ENCODE peak calls at places on chromosomes 11 and 22, in four cellular contexts. X is transverse colon, O is K562, T is breast epithelium. D is an unnamed sample.
A peak's percentile ranks its signal among the peaks of the same experiment; 100 is the strongest.

GRCh38 chr22:48782817-48783511 is 1044.7 kb downstream of the BRD1 start:
- DNase-seq in T (no peak), X (no peak), O (peak; percentile 37), D (peak; percentile 45)

GRCh38 chr22:31742682-31743081 is 7.2 kb downstream of the PRR14L start:
- DNase-seq in T (no peak), X (no peak), O (no peak), D (no peak)

GRCh38 chr22:42905217-42905616 is 48.1 kb upstream of the ARFGAP3 start:
- DNase-seq in X (no peak), O (no peak), T (peak; percentile 35), D (no peak)

GRCh38 chr22:30175743-30176288 is 70.7 kb downstream of the LIF start:
- DNase-seq in O (no peak), T (no peak), X (no peak), D (no peak)

GRCh38 chr11:128716661-128717210 is 22.9 kb downstream of the FLI1 start:
- DNase-seq in T (no peak), X (peak; percentile 40), O (no peak), D (no peak)

GRCh38 chr11:59807047-59807446 is 3.5 kb downstream of the MRPL16 start:
- DNase-seq in T (no peak), X (peak; percentile 21), O (no peak), D (no peak)

GRCh38 chr11:116461789-116462188 is 311.0 kb downstream of the BUD13 start:
- DNase-seq in O (no peak), X (no peak), T (no peak), D (no peak)

GRCh38 chr11:1650918-1651262 is 21.3 kb downstream of the KRTAP5-5 start:
- DNase-seq in X (no peak), T (no peak), O (no peak), D (no peak)

GRCh38 chr22:46336119-46337078 is 885 bp downstream of the TRMU start:
- DNase-seq in O (peak; percentile 35), X (peak; percentile 33), T (no peak), D (no peak)

GRCh38 chr11:35418847-35419712 is at the start of gene SLC1A2:
- DNase-seq in X (no peak), O (no peak), T (no peak), D (no peak)

GRCh38 chr11:63896071-63896470 is 20.9 kb downstream of the RCOR2 start:
- DNase-seq in X (peak; percentile 53), O (no peak), T (no peak), D (no peak)
- H3K36me3 ChIP-seq in X (no peaks in the 10 kb centered on the region), O (peaks cover 80% of the 10 kb centered on the region), T (peaks cover 5% of the 10 kb centered on the region), D (peaks cover 56% of the 10 kb centered on the region)

GRCh38 chr22:41540006-41540315 is 4.3 kb downstream of the POLR3H start:
- DNase-seq in T (no peak), X (no peak), O (peak; percentile 71), D (no peak)

GRCh38 chr22:41541484-41541883 is 2.8 kb downstream of the POLR3H start:
- DNase-seq in X (no peak), O (no peak), T (no peak), D (no peak)

GRCh38 chr22:41540365-41540764 is 3.9 kb downstream of the POLR3H start:
- DNase-seq in T (no peak), X (no peak), O (no peak), D (no peak)

GRCh38 chr22:41543854-41544670 is at the start of gene POLR3H:
- DNase-seq in X (peak; percentile 99), T (peak; percentile 97), O (peak; percentile 95), D (peak; percentile 99)

DNA sequence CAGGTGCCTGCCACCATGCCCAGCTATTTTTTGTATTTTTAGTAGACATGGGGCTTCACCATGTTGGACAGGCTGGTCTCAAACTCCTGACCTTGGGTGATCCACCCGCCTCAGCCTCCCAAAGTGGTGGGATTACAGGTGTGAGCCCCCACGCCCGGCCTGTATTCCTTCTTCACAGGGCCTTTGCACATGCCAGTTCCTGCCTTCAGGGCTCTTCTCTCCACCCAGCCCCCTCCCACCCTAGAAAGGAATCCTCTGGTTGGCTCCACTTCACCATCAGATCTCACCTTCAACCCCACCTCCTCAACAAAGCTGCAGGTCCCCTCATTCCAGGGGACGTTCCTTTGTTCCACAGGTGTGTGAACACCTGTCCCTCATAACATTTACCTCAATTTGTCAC is 2.0 kb downstream of the POLR3H start:
- DNase-seq in X (no peak), T (no peak), O (no peak), D (no peak)
- TF ChIP-seq POLR2AphosphoS5 in X (no peak), T (no peak), O (no peak), D (no peak)

DNA sequence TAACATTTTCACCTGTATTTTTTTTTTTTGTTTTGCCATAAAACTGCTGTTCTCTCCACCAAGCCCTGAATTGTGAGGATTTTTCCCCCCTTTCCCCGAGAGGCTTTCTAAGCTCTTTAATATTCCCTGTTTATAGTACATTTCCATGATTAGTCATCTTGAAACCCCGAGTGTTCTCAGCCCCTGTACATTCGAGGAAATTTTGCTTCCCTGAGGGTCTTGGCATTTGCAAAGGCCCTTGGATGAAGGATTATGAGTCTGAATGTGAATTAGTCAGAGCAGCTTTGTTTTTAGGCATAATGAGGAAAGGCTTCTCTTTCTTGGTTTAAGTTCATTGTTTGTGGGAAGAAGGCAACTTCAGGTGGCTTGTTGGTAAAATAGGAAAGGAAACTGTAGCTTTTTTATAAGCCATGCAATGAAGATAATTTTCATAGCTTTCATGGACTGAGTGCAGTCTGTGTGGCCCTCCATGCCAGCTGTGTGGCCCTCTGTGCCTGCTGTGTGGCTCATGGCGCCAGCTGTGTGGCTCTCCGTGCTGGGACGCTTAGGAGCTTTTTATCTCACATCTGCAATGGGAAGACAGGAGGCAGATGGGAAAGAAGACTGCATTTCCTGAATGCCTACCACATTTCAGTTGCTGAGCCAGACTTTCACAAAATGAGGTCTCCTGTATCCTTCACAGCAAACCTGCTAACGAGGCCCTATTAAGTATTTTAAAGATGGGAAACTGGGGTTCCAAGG is 129.0 kb downstream of the TEAD1 start:
- DNase-seq in X (no peak), O (no peak), T (peak; percentile 41), D (no peak)
- H3K4me1 ChIP-seq in X (peaks cover 52% of the 10 kb centered on the region), O (peaks cover 6% of the 10 kb centered on the region), T (peaks cover 27% of the 10 kb centered on the region), D (peaks cover 69% of the 10 kb centered on the region)

DNA sequence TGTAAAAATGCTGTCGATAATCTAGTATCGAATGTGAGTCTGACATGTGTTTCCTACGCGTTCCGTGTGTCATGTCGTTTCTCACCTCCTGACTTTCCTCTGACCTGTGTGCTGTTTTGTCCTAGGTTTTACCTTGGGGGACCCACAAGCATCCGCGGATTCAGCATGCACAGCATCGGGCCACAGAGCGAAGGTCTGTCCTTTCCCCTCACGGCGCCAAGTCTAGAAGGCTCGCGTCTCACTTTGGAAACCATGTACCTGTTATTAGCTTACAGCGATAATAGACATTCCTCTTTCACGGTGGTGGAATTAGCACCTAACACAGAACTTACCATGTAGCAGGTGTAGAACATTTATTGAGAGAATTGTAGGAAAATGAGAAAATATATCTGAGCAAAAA is 28.6 kb downstream of the SAMM50 start:
- DNase-seq in X (no peak), T (no peak), O (no peak), D (peak; percentile 26)
- H3K36me3 ChIP-seq in X (no peaks in the 10 kb centered on the region), T (peaks cover 16% of the 10 kb centered on the region), O (peaks cover 70% of the 10 kb centered on the region), D (peaks cover 48% of the 10 kb centered on the region)

GRCh38 chr11:64305075-64305690 is at the start of gene ESRRA:
- DNase-seq in T (peak; percentile 100), O (peak; percentile 99), X (peak; percentile 100), D (peak; percentile 100)
- TF ChIP-seq POLR2AphosphoS5 in T (peak; percentile 68), O (no peak), X (peak; percentile 66), D (peak; percentile 88)

GRCh38 chr11:67543585-67543984 is 20.3 kb upstream of the CABP2 start:
- DNase-seq in X (no peak), O (no peak), T (no peak), D (no peak)
- H3K4me1 ChIP-seq in X (peaks cover 19% of the 10 kb centered on the region), O (peaks cover 18% of the 10 kb centered on the region), T (no peaks in the 10 kb centered on the region), D (no peaks in the 10 kb centered on the region)

DNA sequence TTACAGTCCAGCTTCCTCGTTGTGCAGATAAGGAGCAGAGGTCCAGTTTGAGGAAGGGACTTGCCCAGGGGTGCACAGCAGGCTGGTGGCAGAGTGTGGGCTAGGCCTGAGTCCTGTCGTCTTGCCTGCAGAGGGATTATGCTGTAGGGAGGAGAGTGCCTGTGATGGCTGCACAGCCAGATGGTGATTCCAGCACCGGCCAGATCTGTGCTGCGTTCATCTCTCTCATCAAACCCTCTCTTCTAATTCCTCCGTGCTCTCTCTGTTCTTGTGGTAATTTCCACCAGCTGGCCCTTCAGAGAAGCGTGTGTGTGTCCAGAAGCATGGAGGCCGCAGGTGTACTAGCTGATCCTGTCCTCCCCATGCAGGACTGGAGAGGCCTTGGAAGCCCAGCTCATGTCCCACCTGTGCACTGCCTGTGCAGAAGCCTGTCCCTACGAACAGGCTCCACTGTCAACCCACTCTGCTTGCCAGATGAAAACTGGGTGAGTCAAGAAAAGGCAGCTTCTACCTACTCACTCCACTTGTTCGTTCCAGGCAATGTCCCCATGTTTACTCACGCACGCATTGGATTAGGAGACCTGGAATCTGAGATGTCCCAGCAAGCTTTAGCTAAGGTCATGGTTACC is 79.1 kb downstream of the NTM start:
- DNase-seq in T (no peak), X (no peak), O (no peak), D (no peak)
- H3K36me3 ChIP-seq in T (no peaks in the 10 kb centered on the region), X (no peaks in the 10 kb centered on the region), O (no peaks in the 10 kb centered on the region), D (no peaks in the 10 kb centered on the region)

GRCh38 chr11:46242961-46243795 is 34.3 kb upstream of the CREB3L1 start:
- DNase-seq in T (peak; percentile 87), X (peak; percentile 95), O (peak; percentile 98), D (peak; percentile 97)
- TF ChIP-seq POLR2AphosphoS5 in T (peak; percentile 58), X (peak; percentile 87), O (peak; percentile 81), D (peak; percentile 92)

GRCh38 chr22:35380537-35381423 is at the start of gene HMOX1:
- DNase-seq in O (no peak), T (peak; percentile 82), X (peak; percentile 94), D (peak; percentile 97)
- H3K4me1 ChIP-seq in O (peaks cover 24% of the 10 kb centered on the region), T (no peaks in the 10 kb centered on the region), X (peaks cover 48% of the 10 kb centered on the region), D (peaks cover 24% of the 10 kb centered on the region)

DNA sequence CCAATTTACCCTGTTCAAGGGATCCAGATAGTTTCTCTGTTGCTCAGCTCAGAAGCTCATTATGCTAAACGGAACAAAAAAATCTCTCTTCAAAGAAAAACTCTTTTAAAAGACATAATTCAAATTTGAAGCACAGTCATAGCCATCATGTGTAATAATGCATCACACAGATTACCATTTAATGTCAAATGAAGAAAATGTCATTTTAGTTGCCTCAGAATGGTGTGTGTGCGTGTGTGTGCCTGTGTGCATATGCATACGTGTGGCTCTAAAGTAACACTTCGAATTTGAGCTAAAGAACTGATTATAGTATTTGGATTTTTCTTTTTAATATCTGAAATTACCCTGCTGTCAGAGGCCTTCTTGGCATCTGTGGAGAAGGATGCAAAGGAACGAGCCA is 9.9 kb downstream of the TTC12 start:
- DNase-seq in T (no peak), X (no peak), O (no peak), D (no peak)
- H3K36me3 ChIP-seq in T (no peaks in the 10 kb centered on the region), X (no peaks in the 10 kb centered on the region), O (peaks cover 3% of the 10 kb centered on the region), D (peaks cover 6% of the 10 kb centered on the region)

D was measured in sigmoid colon.